ENCODE peak calls at places on chromosomes 16 and 17, in eight cellular contexts. P is Peyer's patch, A is NB4, V is HFF-Myc, U is IMR-90, B is ovary, G is colonic mucosa, K is suprapubic skin. S is an unnamed sample.

GRCh38 chr17:14011740-14012405 is 57.4 kb upstream of the COX10 start:
- DNase-seq in K (no peak), V (no peak), A (no peak), G (no peak), P (no peak), U (no peak), B (no peak), S (peak; percentile 18)

GRCh38 chr16:31455601-31456314 is 3.5 kb upstream of the ARMC5 start:
- DNase-seq in V (no peak), U (no peak), B (no peak), P (peak; percentile 49), K (no peak), G (no peak), A (peak; percentile 64), S (peak; percentile 27)

GRCh38 chr16:67632415-67633172 is 12.3 kb upstream of the CARMIL2 start:
- DNase-seq in P (no peak), V (no peak), U (peak; percentile 79), K (no peak), A (no peak), G (no peak), B (no peak), S (peak; percentile 32)

GRCh38 chr16:58264007-58264406 is 30.8 kb downstream of the PRSS54 start:
- DNase-seq in U (no peak), P (no peak), V (no peak), A (no peak), B (no peak), K (no peak), G (no peak), S (no peak)

GRCh38 chr17:9256361-9256943 is 235.1 kb downstream of the NTN1 start:
- DNase-seq in V (no peak), B (no peak), P (no peak), G (no peak), A (peak; percentile 72), U (no peak), K (no peak), S (no peak)

GRCh38 chr16:6558133-6558532 is 774.5 kb upstream of the RBFOX1 start:
- DNase-seq in K (no peak), U (no peak), A (no peak), V (no peak), P (no peak), B (no peak), G (no peak), S (no peak)

GRCh38 chr17:22373911-22374310 is 681.6 kb downstream of the KCNJ18 start:
- DNase-seq in A (no peak), P (no peak), U (no peak), V (no peak), B (no peak), K (no peak), G (no peak), S (no peak)

GRCh38 chr16:9065077-9065476 is 26.4 kb upstream of the HAPSTR1 start:
- DNase-seq in P (no peak), A (no peak), G (no peak), K (no peak), B (no peak), V (no peak), U (no peak), S (no peak)

GRCh38 chr16:50563989-50564388 is 15.8 kb downstream of the NKD1 start:
- DNase-seq in U (no peak), P (no peak), V (no peak), B (no peak), K (no peak), A (no peak), G (no peak), S (no peak)

GRCh38 chr16:2054543-2055245 is 6.9 kb downstream of the TSC2 start:
- DNase-seq in U (no peak), K (no peak), B (no peak), G (peak; percentile 91), P (peak; percentile 73), A (no peak), V (no peak), S (no peak)

GRCh38 chr16:64880994-64881393 is 240.9 kb downstream of the CDH11 start:
- DNase-seq in A (no peak), V (no peak), P (no peak), G (no peak), B (no peak), U (peak; percentile 15), K (no peak), S (no peak)

GRCh38 chr17:9023389-9024210 is 2.3 kb downstream of the NTN1 start:
- DNase-seq in K (no peak), G (no peak), P (no peak), U (no peak), V (no peak), B (no peak), A (no peak), S (no peak)

GRCh38 chr16:21100447-21100846 is 50.2 kb downstream of the DNAH3 start:
- DNase-seq in B (no peak), A (no peak), P (no peak), G (no peak), K (no peak), U (peak; percentile 90), V (peak; percentile 44), S (peak; percentile 84)

GRCh38 chr16:5422643-5423496 is 325.3 kb upstream of the EEF2KMT start:
- DNase-seq in U (no peak), V (no peak), B (no peak), G (no peak), K (no peak), A (no peak), P (no peak), S (no peak)

GRCh38 chr16:89325861-89326471 is 108.5 kb downstream of the ZNF778 start:
- DNase-seq in V (no peak), B (no peak), K (no peak), U (peak; percentile 93), P (peak; percentile 80), A (peak; percentile 84), G (peak; percentile 72), S (peak; percentile 88)

GRCh38 chr16:89187337-89188063 is 12.8 kb downstream of the SLC22A31 start:
- DNase-seq in U (no peak), V (no peak), K (no peak), P (no peak), A (peak; percentile 76), B (no peak), G (no peak), S (peak; percentile 37)

GRCh38 chr17:40178021-40178601 is 841 bp downstream of the RAPGEFL1 start:
- DNase-seq in K (no peak), U (no peak), A (no peak), G (peak; percentile 33), P (no peak), V (no peak), B (peak; percentile 39), S (no peak)
- H3K4me3 ChIP-seq in K (peak overlapping the region; percentile 67), U (no peak overlapping the region), A (no peak overlapping the region), G (peak overlapping the region; percentile 48), P (peak overlapping the region; percentile 57), V (peak overlapping the region; percentile 42), B (peak overlapping the region; percentile 41), S (no peak overlapping the region)

DNA sequence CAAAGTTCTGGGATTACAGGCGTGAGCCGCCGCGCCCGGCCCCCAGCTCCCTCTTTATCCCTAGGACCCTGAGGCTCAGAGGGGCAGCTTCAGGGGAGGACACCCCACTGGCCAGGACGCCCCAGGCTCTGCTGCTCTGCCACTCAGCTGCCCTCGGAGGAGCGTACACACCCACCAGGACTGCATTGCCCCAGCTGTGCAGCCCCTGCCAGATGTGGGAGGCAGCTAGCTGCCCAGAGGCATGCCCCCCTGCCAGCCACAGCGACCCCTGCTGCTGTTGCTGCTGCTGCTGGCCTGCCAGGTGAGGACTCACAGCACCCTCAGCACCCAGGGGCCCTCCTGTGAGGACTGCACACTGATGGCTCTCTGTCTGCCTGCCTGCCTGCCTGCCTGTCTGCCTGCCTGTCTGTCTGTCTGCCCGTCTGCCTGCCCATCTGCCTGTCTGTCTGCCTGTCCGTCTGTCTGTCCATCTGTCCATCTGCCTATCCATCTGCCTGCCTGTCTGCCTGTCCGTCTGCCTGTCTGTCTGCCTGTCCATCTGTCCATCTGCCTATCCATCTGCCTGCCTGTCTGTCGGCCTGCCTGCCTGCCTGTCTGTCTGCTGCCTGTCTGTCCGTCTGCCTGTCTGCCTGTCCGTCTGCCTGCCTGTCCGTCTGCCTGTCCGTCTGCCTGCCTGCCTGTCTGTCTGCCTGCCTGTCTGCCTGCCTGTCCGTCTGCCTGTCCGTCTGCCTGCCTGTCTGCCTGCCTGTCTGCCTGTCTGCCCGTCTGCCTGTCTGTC is 5.0 kb downstream of the GCGR start:
- DNase-seq in G (no peak), V (no peak), U (no peak), A (no peak), P (no peak), K (no peak), B (no peak), S (no peak)
- TF ChIP-seq CTCF in G (no peak), V (no peak), U (no peak), A (no peak), P (no peak), K (no peak), B (no peak), S (no peak)

DNA sequence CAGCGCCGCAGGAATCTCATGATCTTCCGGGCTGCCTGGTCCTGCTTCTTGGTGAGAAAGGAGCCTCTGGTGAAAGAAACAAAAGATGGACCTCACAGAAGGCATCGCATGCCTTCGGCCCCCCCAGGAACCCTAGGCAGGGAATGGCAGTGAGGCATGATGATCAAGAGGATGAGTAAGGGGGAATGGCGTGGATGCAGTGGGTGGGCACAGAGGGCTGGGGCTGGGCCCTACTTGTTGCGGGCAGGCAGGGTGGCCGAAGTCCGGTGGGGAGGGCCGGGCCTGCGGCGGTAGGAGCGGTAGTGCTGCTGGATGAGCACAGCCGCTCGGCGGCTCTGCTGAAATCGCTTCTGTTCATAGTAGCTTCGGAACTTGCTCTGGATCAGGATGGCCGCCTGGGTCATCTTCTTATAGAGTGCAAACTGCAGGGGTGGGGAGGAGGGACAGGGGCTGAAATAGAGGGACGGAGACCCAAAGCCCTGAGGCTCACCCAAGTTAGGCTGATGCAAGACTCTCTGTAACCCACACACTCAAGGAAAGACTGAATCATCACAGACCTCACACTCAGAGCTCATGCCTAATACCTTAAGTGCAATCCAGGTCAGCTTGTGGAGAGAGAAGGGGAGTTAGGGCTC is 1.4 kb upstream of the SPAG7 start:
- DNase-seq in A (peak; percentile 88), K (no peak), G (no peak), U (peak; percentile 95), B (no peak), V (peak; percentile 64), P (no peak), S (peak; percentile 95)
- H3K4me3 ChIP-seq in A (peak overlapping the region; percentile 80), K (peak overlapping the region; percentile 55), G (peak overlapping the region; percentile 74), U (peak overlapping the region; percentile 39), B (peak overlapping the region; percentile 81), V (peak overlapping the region; percentile 62), P (peak overlapping the region; percentile 77), S (peak overlapping the region; percentile 71)

DNA sequence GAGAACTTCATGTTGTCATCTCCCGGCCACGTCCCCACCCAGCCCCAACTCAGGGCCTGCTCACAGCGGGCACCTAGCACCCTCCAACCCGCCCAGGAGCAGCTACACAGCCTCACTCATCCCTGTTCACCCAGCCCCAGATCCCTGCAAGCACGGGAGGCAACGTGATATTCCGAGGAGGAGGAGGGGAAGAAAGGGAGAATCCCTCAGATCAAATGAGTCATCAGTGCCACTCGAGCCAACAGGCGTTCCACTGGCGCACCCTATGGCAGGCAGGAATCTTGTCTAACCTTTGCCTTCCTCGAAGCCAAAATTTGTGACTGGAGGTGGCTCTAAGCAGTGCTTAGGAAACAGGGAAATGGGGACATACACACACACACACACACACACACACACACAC is 14.0 kb upstream of the NUBP1 start:
- DNase-seq in V (peak; percentile 21), P (no peak), K (no peak), B (no peak), U (peak; percentile 38), A (no peak), G (no peak), S (peak; percentile 21)
- TF ChIP-seq CTCF in V (no peak), P (peak; percentile 18), K (no peak), B (no peak), U (no peak), A (no peak), G (no peak), S (no peak)

S was measured in cardiac fibroblast.